ENCODE peak calls at places on chromosomes 12 and 14, in five cellular contexts. K is fibroblast of mammary gland, O is PC-9, I is fibroblast of the aortic adventitia, L is heart left ventricle. Z is an unnamed sample.

GRCh38 chr12:115147916-115148315 is 463.9 kb upstream of the TBX3 start:
- DNase-seq in K (no peak), I (peak), O (no peak), L (no peak), Z (no peak)

GRCh38 chr12:41795066-41795465 is 349.6 kb downstream of the GXYLT1 start:
- DNase-seq in I (no peak), O (no peak), L (no peak), K (no peak), Z (peak)

GRCh38 chr12:93127582-93128331 is 198.7 kb upstream of the EEA1 start:
- DNase-seq in I (peak), O (no peak), K (peak), L (peak), Z (peak)

GRCh38 chr12:106030210-106031175 is 108.3 kb downstream of the NUAK1 start:
- DNase-seq in I (peak), O (peak), L (no peak), K (peak), Z (peak)

GRCh38 chr12:94140556-94140955 is 7.8 kb upstream of the PLXNC1 start:
- DNase-seq in I (no peak), O (peak), L (peak), K (peak), Z (no peak)

GRCh38 chr14:63203618-63204406 is 431 bp upstream of the RHOJ start:
- DNase-seq in I (peak), O (peak), K (peak), L (peak), Z (peak)

GRCh38 chr12:47222960-47223847 is 143.4 kb upstream of the AMIGO2 start:
- DNase-seq in L (no peak), K (no peak), O (no peak), I (no peak), Z (no peak)

GRCh38 chr14:58820032-58820431 is 182.3 kb downstream of the DACT1 start:
- DNase-seq in L (no peak), O (no peak), I (no peak), K (no peak), Z (no peak)

GRCh38 chr12:3490848-3491382 is at the start of gene PRMT8:
- DNase-seq in I (no peak), K (no peak), O (no peak), L (no peak), Z (no peak)

GRCh38 chr12:84772281-84772680 is 140.3 kb downstream of the SLC6A15 start:
- DNase-seq in L (no peak), I (peak), K (no peak), O (no peak), Z (peak)

GRCh38 chr12:57582440-57582839 is 8.6 kb upstream of the PIP4K2C start:
- DNase-seq in I (no peak), K (no peak), O (no peak), L (no peak), Z (no peak)

GRCh38 chr12:57584050-57584449 is 6.9 kb upstream of the PIP4K2C start:
- DNase-seq in K (no peak), I (no peak), L (no peak), O (no peak), Z (no peak)

GRCh38 chr12:57584690-57585089 is 6.3 kb upstream of the PIP4K2C start:
- DNase-seq in L (no peak), I (no peak), K (no peak), O (no peak), Z (no peak)

GRCh38 chr12:57581802-57582201 is 9.2 kb upstream of the PIP4K2C start:
- DNase-seq in I (no peak), L (no peak), K (no peak), O (no peak), Z (no peak)

GRCh38 chr12:57583008-57583831 is 7.8 kb upstream of the PIP4K2C start:
- DNase-seq in L (no peak), O (peak), K (peak), I (peak), Z (peak)
- TF ChIP-seq CTCF in L (peak), O (peak), K (peak), I (peak), Z (peak)

DNA sequence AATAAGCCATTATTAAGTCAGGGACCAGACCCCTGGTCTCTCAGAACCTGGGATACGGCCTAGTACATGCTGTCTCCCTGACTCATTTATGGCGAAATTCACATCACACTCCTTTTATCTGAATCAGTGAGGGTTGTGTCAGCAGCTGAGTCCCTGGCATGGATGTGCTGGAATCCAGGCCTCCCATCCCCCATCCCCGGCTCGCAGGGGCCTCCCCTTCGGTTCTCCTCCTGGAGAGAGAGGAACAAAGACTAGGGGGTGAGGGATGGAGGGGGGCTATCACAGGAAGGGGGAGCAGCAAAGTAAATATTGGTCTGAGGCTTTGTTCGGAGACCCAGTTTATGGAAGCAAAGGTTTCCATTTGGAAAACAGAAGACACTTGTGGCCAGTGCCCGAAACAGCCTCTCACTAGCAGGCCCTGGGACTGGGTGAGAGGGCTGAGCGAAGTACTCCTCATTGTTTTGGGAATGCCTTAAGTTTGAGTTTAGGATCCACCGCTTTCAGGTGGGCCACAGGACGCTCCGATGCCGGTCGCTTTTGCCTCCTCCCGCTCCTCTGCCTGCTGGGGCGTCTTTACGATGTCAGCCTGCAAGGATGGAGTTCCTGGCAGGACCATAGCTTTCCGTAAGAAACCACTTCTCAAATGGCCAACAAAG is 145.0 kb downstream of the PRKCH start:
- DNase-seq in L (peak), K (peak), I (peak), O (no peak), Z (peak)
- H3K4me3 ChIP-seq in L (no peak), K (no peak), I (no peak), O (no peak), Z (no peak)

GRCh38 chr14:74493343-74494261 is at the start of gene ISCA2:
- DNase-seq in I (peak), K (peak), O (peak), L (peak), Z (peak)
- TF ChIP-seq CTCF in I (no peak), K (no peak), O (no peak), L (no peak), Z (no peak)

GRCh38 chr14:55136868-55137785 is 8.1 kb downstream of the LGALS3 start:
- DNase-seq in K (peak), L (peak), O (no peak), I (peak), Z (peak)

GRCh38 chr14:55130194-55130550 is 1.1 kb downstream of the LGALS3 start:
- DNase-seq in L (no peak), I (peak), O (peak), K (peak), Z (no peak)

GRCh38 chr14:55136241-55136640 is 7.2 kb downstream of the LGALS3 start:
- DNase-seq in I (peak), O (no peak), L (no peak), K (peak), Z (peak)

GRCh38 chr14:55131782-55132181 is 2.7 kb downstream of the LGALS3 start:
- DNase-seq in L (no peak), I (no peak), O (no peak), K (peak), Z (no peak)

GRCh38 chr14:55133416-55133815 is 4.4 kb downstream of the LGALS3 start:
- DNase-seq in O (no peak), L (no peak), I (peak), K (peak), Z (peak)
- H3K4me3 ChIP-seq in O (no peak), L (no peak), I (peak), K (no peak), Z (no peak)

GRCh38 chr12:55681142-55682077 is 26.3 kb downstream of the ITGA7 start:
- DNase-seq in O (peak), K (peak), L (no peak), I (peak), Z (no peak)
- TF ChIP-seq CTCF in O (no peak), K (peak), L (peak), I (peak), Z (peak)

Z was measured in astrocyte of the cerebellum.